ENCODE peak calls at places on chromosome 11, in four cellular contexts. R, M, F and T are unnamed samples.

GRCh38 chr11:11027271-11027670 is 169.4 kb upstream of the ZBED5 start:
- DNase-seq in R (no peak), M (no peak), F (no peak), T (no peak)

GRCh38 chr11:117177534-117178209 is 871 bp upstream of the SIDT2 start:
- DNase-seq in R (no peak), M (no peak), F (no peak), T (no peak)

GRCh38 chr11:83972536-83972935 is 686.4 kb upstream of the CCDC90B start:
- DNase-seq in R (no peak), M (no peak), F (no peak), T (no peak)

GRCh38 chr11:78193806-78194205 is 5.1 kb downstream of the USP35 start:
- DNase-seq in R (no peak), M (no peak), F (no peak), T (no peak)

GRCh38 chr11:60315866-60316265 is 11.2 kb upstream of the MS4A6E start:
- DNase-seq in R (no peak), M (no peak), F (no peak), T (no peak)

GRCh38 chr11:135075740-135076139 is 663.7 kb upstream of the B3GAT1 start:
- DNase-seq in R (peak; percentile 69), M (peak; percentile 48), F (peak; percentile 82), T (no peak)

GRCh38 chr11:113193077-113193476 is 121.3 kb upstream of the TTC12 start:
- DNase-seq in R (no peak), M (no peak), F (no peak), T (no peak)

GRCh38 chr11:118914178-118914918 is 11.4 kb downstream of the BCL9L start:
- DNase-seq in R (peak; percentile 71), M (peak; percentile 21), F (peak; percentile 86), T (peak; percentile 61)

GRCh38 chr11:62143727-62144126 is 19.9 kb downstream of the INCENP start:
- DNase-seq in R (no peak), M (no peak), F (no peak), T (no peak)

GRCh38 chr11:134207538-134208239 is 16.1 kb downstream of the NCAPD3 start:
- DNase-seq in R (no peak), M (peak; percentile 29), F (no peak), T (no peak)

GRCh38 chr11:32032478-32032877 is 58.4 kb upstream of the RCN1 start:
- DNase-seq in R (no peak), M (no peak), F (no peak), T (no peak)

GRCh38 chr11:78078218-78079167 is 1.2 kb downstream of the NDUFC2 start:
- DNase-seq in R (no peak), M (no peak), F (no peak), T (no peak)

GRCh38 chr11:27216268-27217149 is 146.5 kb downstream of the CCDC34 start:
- DNase-seq in R (peak; percentile 81), M (peak; percentile 65), F (peak; percentile 89), T (no peak)

GRCh38 chr11:44371706-44372105 is 61.8 kb upstream of the ALX4 start:
- DNase-seq in R (no peak), M (no peak), F (no peak), T (no peak)

GRCh38 chr11:44528103-44528502 is 37.4 kb upstream of the CD82 start:
- DNase-seq in R (no peak), M (no peak), F (no peak), T (no peak)

GRCh38 chr11:61657566-61657965 is 22.6 kb upstream of the DAGLA start:
- DNase-seq in R (no peak), M (no peak), F (no peak), T (no peak)

GRCh38 chr11:1402776-1403620 is 13.3 kb downstream of the BRSK2 start:
- DNase-seq in R (peak; percentile 36), M (no peak), F (peak; percentile 65), T (no peak)

GRCh38 chr11:33256031-33256807 is 962 bp upstream of the HIPK3 start:
- DNase-seq in R (no peak), M (no peak), F (no peak), T (no peak)

GRCh38 chr11:60762851-60763691 is 6.4 kb downstream of the MS4A15 start:
- DNase-seq in R (no peak), M (no peak), F (no peak), T (no peak)

GRCh38 chr11:83521647-83522596 is 235.8 kb upstream of the CCDC90B start:
- DNase-seq in R (no peak), M (no peak), F (no peak), T (no peak)

GRCh38 chr11:45921561-45922424 is 663 bp upstream of the LARGE2 start:
- DNase-seq in R (peak; percentile 62), M (peak; percentile 14), F (peak; percentile 86), T (no peak)

GRCh38 chr11:126307706-126308105 is 3.8 kb downstream of the DCPS start:
- DNase-seq in R (no peak), M (no peak), F (no peak), T (no peak)

GRCh38 chr11:104573431-104573830 is 324.8 kb downstream of the CASP12 start:
- DNase-seq in R (no peak), M (no peak), F (no peak), T (no peak)

GRCh38 chr11:28760676-28761390 is 652.6 kb downstream of the METTL15 start:
- DNase-seq in R (no peak), M (no peak), F (no peak), T (no peak)

GRCh38 chr11:82978422-82979099 is 77.0 kb downstream of the DDIAS start:
- DNase-seq in R (no peak), M (no peak), F (no peak), T (no peak)

GRCh38 chr11:133082851-133083488 is 449.3 kb downstream of the OPCML start:
- DNase-seq in R (peak; percentile 83), M (peak; percentile 65), F (peak; percentile 85), T (peak; percentile 39)

GRCh38 chr11:85875505-85875904 is 20.3 kb downstream of the CCDC83 start:
- DNase-seq in R (no peak), M (no peak), F (no peak), T (no peak)

GRCh38 chr11:46215208-46215931 is 62.1 kb upstream of the CREB3L1 start:
- DNase-seq in R (no peak), M (no peak), F (no peak), T (no peak)

GRCh38 chr11:99687320-99687719 is 666.6 kb downstream of the CNTN5 start:
- DNase-seq in R (no peak), M (no peak), F (no peak), T (no peak)

GRCh38 chr11:84922836-84923235 is 704.3 kb downstream of the DLG2 start:
- DNase-seq in R (no peak), M (no peak), F (no peak), T (no peak)

GRCh38 chr11:1780700-1781592 is 17.2 kb upstream of the CTSD start:
- DNase-seq in R (no peak), M (no peak), F (peak; percentile 76), T (no peak)

GRCh38 chr11:114057605-114058004 is 1.9 kb upstream of the ZBTB16 start:
- DNase-seq in R (no peak), M (no peak), F (no peak), T (no peak)

GRCh38 chr11:126732981-126733380 is 267.6 kb downstream of the KIRREL3 start:
- DNase-seq in R (no peak), M (no peak), F (no peak), T (no peak)

GRCh38 chr11:65298655-65299179 is 15.9 kb upstream of the CDC42EP2 start:
- DNase-seq in R (peak; percentile 75), M (peak; percentile 69), F (peak; percentile 90), T (no peak)
- H3K27ac ChIP-seq in R (peak overlapping the region; percentile 56), M (peak overlapping the region; percentile 57), F (peak overlapping the region; percentile 68), T (peak overlapping the region; percentile 84)

GRCh38 chr11:5279678-5280077 is 9.9 kb upstream of the HBE1 start:
- DNase-seq in R (no peak), M (no peak), F (no peak), T (no peak)
- H3K27ac ChIP-seq in R (no peak overlapping the region), M (no peak overlapping the region), F (no peak overlapping the region), T (no peak overlapping the region)

GRCh38 chr11:94735907-94736306 is 32.2 kb upstream of the AMOTL1 start:
- DNase-seq in R (no peak), M (no peak), F (no peak), T (no peak)
- H3K27ac ChIP-seq in R (no peak overlapping the region), M (no peak overlapping the region), F (no peak overlapping the region), T (no peak overlapping the region)

GRCh38 chr11:69644962-69645675 is 4.2 kb downstream of the CCND1 start:
- DNase-seq in R (peak; percentile 62), M (no peak), F (peak; percentile 63), T (no peak)
- H3K27ac ChIP-seq in R (peak overlapping the region; percentile 98), M (no peak overlapping the region), F (no peak overlapping the region), T (no peak overlapping the region)

GRCh38 chr11:80104196-80104595 is 663.4 kb upstream of the TENM4 start:
- DNase-seq in R (no peak), M (no peak), F (no peak), T (no peak)
- H3K27ac ChIP-seq in R (no peak overlapping the region), M (no peak overlapping the region), F (no peak overlapping the region), T (no peak overlapping the region)

GRCh38 chr11:2826679-2827056 is 58.9 kb downstream of the CDKN1C start:
- DNase-seq in R (peak; percentile 54), M (peak; percentile 19), F (no peak), T (no peak)
- H3K27ac ChIP-seq in R (peak overlapping the region; percentile 92), M (peak overlapping the region; percentile 71), F (peak overlapping the region; percentile 79), T (peak overlapping the region; percentile 35)

DNA sequence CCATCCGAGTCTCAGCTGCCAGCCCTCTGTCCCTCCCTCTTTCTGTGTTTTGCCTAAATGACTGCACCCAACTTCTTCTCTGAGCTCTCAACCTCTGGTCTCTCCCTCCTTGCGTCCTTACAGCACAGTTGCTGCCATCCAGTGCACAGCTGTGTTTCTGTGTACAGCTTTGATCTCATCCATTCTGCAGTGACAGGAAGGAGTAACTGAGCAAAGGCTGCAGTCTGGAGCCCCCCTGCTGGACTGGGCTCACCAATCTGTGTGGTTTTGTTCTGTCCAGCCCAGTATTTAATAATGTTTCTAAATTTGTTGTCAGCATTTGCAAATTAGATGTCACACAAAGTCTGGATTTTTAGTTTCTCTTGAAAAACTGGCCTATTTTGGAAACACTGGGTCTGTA is 43.8 kb downstream of the PRR5L start:
- DNase-seq in R (no peak), M (no peak), F (no peak), T (no peak)
- H3K27ac ChIP-seq in R (no peak overlapping the region), M (no peak overlapping the region), F (no peak overlapping the region), T (peak overlapping the region; percentile 70)

GRCh38 chr11:73414977-73415492 is 38.8 kb downstream of the RELT start:
- DNase-seq in R (no peak), M (no peak), F (no peak), T (peak; percentile 42)

GRCh38 chr11:73413246-73413645 is 37.0 kb downstream of the RELT start:
- DNase-seq in R (no peak), M (no peak), F (no peak), T (no peak)

GRCh38 chr11:73415854-73416615 is 39.8 kb downstream of the RELT start:
- DNase-seq in R (no peak), M (no peak), F (no peak), T (no peak)

GRCh38 chr11:73420136-73420535 is 43.9 kb downstream of the RELT start:
- DNase-seq in R (no peak), M (no peak), F (no peak), T (no peak)

DNA sequence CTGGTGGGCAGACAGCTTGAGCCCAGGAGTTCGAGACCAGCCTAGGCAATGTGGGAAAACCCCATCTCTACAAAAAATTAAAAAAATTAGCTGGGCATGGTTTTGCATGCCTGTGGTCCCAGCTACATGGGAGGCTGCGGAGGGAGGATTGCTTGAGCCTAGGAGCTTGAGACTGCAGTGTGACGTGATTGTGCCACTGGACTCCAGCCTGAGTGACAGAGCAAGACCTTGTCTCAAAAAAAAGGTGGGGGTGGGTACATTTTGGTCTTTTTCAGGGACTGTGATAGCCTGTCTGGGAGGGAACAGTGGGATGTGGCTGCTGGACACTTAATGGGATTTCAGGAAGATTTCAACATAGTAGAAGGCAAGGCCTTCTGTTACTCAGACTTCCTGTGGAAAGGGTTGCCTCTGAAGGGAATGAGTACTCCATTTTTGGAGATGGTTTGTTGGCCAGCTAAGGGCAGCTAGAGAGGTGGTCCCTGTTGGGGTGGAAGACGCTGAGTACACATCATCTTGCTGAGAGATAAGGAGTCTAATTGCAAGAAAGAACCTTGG is 40.6 kb downstream of the RELT start:
- DNase-seq in R (no peak), M (no peak), F (no peak), T (no peak)
- H3K27ac ChIP-seq in R (no peak overlapping the region), M (peak overlapping the region; percentile 59), F (peak overlapping the region; percentile 32), T (peak overlapping the region; percentile 66)